ENCODE peak calls at places on chromosomes 11 and 22, in six cellular contexts. B is activated T-cell treated with anti-CD3 and anti-CD28 coated beads for 1 hour, S is renal cortical epithelial cell, X is neuronal stem cell, C is amygdala, D is NCI-H1436 treated with DMSO at 0.1 percent for 48 hours. G is an unnamed sample.

GRCh38 chr11:19087658-19088057 is 27.1 kb upstream of the MRGPRX2 start:
- DNase-seq in B (no peak), S (peak; percentile 61), X (no peak), C (no peak), D (no peak), G (peak; percentile 78)

GRCh38 chr22:49119551-49119952 is 708.1 kb downstream of the BRD1 start:
- DNase-seq in X (no peak), C (no peak), B (no peak), D (no peak), S (no peak), G (no peak)

GRCh38 chr11:27592111-27592780 is 85.7 kb upstream of the LIN7C start:
- DNase-seq in C (no peak), S (no peak), B (no peak), D (no peak), X (no peak), G (no peak)

GRCh38 chr11:101346591-101346990 is 217.0 kb upstream of the PGR start:
- DNase-seq in B (no peak), C (no peak), X (no peak), D (no peak), S (no peak), G (no peak)

GRCh38 chr22:26273011-26273675 is 103.9 kb downstream of the SEZ6L start:
- DNase-seq in S (no peak), D (no peak), X (no peak), B (no peak), C (peak; percentile 72), G (no peak)

GRCh38 chr11:104736503-104736902 is 161.8 kb downstream of the CASP12 start:
- DNase-seq in X (no peak), D (no peak), S (no peak), B (no peak), C (no peak), G (no peak)

GRCh38 chr11:122202951-122203456 is 87.0 kb upstream of the BLID start:
- DNase-seq in S (no peak), X (peak; percentile 50), C (peak; percentile 32), B (no peak), D (no peak), G (peak; percentile 68)

GRCh38 chr22:37544955-37545702 is 15.2 kb upstream of the CDC42EP1 start:
- DNase-seq in C (no peak), D (no peak), S (peak; percentile 48), X (no peak), B (peak; percentile 35), G (peak; percentile 84)

GRCh38 chr11:6579681-6580080 is 23.7 kb downstream of the RRP8 start:
- DNase-seq in C (no peak), S (no peak), D (no peak), B (no peak), X (no peak), G (no peak)

GRCh38 chr22:49638788-49639187 is 188.9 kb downstream of the BRD1 start:
- DNase-seq in C (no peak), D (no peak), X (no peak), S (no peak), B (no peak), G (no peak)

G was measured in kidney tubule cell.